ENCODE peak calls at places on chromosome 17, in six cellular contexts. P is activated CD4-positive, alpha-beta T cell treated with anti-CD3 and anti-CD28 coated beads, Interleukin-2, amount 50 U/mL, for 4 hours; Z is non-pigmented ciliary epithelial cell; G is stimulated activated naive CD4-positive, alpha-beta T cell treated with Interleukin-2 at 50 U/mL for 16 hours; X is hepatocyte; R is pulmonary artery endothelial cell. U is an unnamed sample.
A peak's percentile ranks its signal among the peaks of the same experiment; 100 is the strongest.

GRCh38 chr17:3582921-3583320 is 25.3 kb upstream of the TRPV3 start:
- DNase-seq in P (no peak), Z (no peak), G (no peak), X (no peak), R (no peak), U (no peak)

GRCh38 chr17:18974407-18975149 is 22.6 kb downstream of the SLC5A10 start:
- DNase-seq in P (no peak), Z (no peak), G (no peak), X (no peak), R (no peak), U (no peak)

GRCh38 chr17:74608511-74608910 is 15.0 kb downstream of the CD300E start:
- DNase-seq in P (no peak), Z (no peak), G (no peak), X (no peak), R (no peak), U (no peak)

GRCh38 chr17:8455660-8456059 is 20.0 kb downstream of the NDEL1 start:
- DNase-seq in P (no peak), Z (no peak), G (no peak), X (no peak), R (no peak), U (no peak)

GRCh38 chr17:36942631-36943125 is 5.4 kb downstream of the LHX1 start:
- DNase-seq in P (no peak), Z (no peak), G (no peak), X (peak; percentile 5), R (no peak), U (no peak)

GRCh38 chr17:10022416-10022815 is 117.3 kb upstream of the RCVRN start:
- DNase-seq in P (no peak), Z (no peak), G (no peak), X (no peak), R (no peak), U (peak; percentile 58)

GRCh38 chr17:63657776-63658175 is 35.6 kb downstream of the MAP3K3 start:
- DNase-seq in P (no peak), Z (no peak), G (no peak), X (no peak), R (no peak), U (no peak)

GRCh38 chr17:15909481-15909991 is 35.4 kb upstream of the ADORA2B start:
- DNase-seq in P (no peak), Z (no peak), G (no peak), X (no peak), R (no peak), U (no peak)

GRCh38 chr17:10380631-10381408 is 8.0 kb upstream of the MYH13 start:
- DNase-seq in P (no peak), Z (peak; percentile 8), G (no peak), X (peak; percentile 61), R (no peak), U (no peak)

GRCh38 chr17:71809537-71809936 is 311.3 kb upstream of the SOX9 start:
- DNase-seq in P (no peak), Z (no peak), G (no peak), X (no peak), R (no peak), U (no peak)

GRCh38 chr17:992933-993332 is 4.0 kb upstream of the TIMM22 start:
- DNase-seq in P (no peak), Z (no peak), G (no peak), X (no peak), R (no peak), U (no peak)

GRCh38 chr17:17395885-17396284 is 80.9 kb upstream of the MED9 start:
- DNase-seq in P (no peak), Z (no peak), G (no peak), X (no peak), R (no peak), U (no peak)

GRCh38 chr17:36629252-36629847 is 28.0 kb downstream of the MRM1 start:
- DNase-seq in P (peak; percentile 71), Z (peak; percentile 13), G (peak; percentile 71), X (peak; percentile 85), R (peak; percentile 13), U (peak; percentile 66)

GRCh38 chr17:17062866-17063265 is 20.6 kb downstream of the MPRIP start:
- DNase-seq in P (no peak), Z (no peak), G (no peak), X (no peak), R (no peak), U (no peak)

GRCh38 chr17:58120195-58120822 is 27.9 kb upstream of the OR4D1 start:
- DNase-seq in P (peak; percentile 15), Z (peak; percentile 24), G (peak; percentile 4), X (peak; percentile 83), R (peak; percentile 15), U (no peak)

GRCh38 chr17:62614142-62614541 is 13.3 kb upstream of the MRC2 start:
- DNase-seq in P (no peak), Z (peak; percentile 83), G (no peak), X (no peak), R (no peak), U (no peak)